ENCODE peak calls at places on chromosomes 11 and 22, in nine cellular contexts. O is CD8-positive, alpha-beta memory T cell; J is MM.1S; Q is HCT116; R is GM23248; H is CD8-positive, alpha-beta T cell; M is esophagus muscularis mucosa; X is cardiac muscle cell; P is heart right ventricle. T is an unnamed sample.

GRCh38 chr11:84645988-84646689 is 981.0 kb downstream of the DLG2 start:
- DNase-seq in O (no peak), J (no peak), Q (no peak), R (no peak), H (no peak), M (no peak), X (no peak), P (no peak), T (no peak)

GRCh38 chr22:37967637-37968451 is 14.3 kb downstream of the POLR2F start:
- DNase-seq in O (no peak), J (no peak), Q (no peak), R (no peak), H (no peak), M (no peak), X (no peak), P (no peak), T (no peak)

GRCh38 chr11:87421422-87421821 is 383.7 kb downstream of the TMEM135 start:
- DNase-seq in O (no peak), J (peak), Q (peak), R (peak), H (no peak), M (peak), X (peak), P (no peak), T (no peak)

GRCh38 chr11:125950696-125951645 is 5.1 kb downstream of the VSIG10L2 start:
- DNase-seq in O (no peak), J (no peak), Q (no peak), R (peak), H (no peak), M (peak), X (no peak), P (peak), T (no peak)

GRCh38 chr11:131808466-131808865 is 438.1 kb downstream of the NTM start:
- DNase-seq in O (no peak), J (no peak), Q (no peak), R (no peak), H (no peak), M (peak), X (no peak), P (no peak), T (no peak)

GRCh38 chr11:62387381-62387780 is 31.5 kb upstream of the SCGB1A1 start:
- DNase-seq in O (no peak), J (no peak), Q (no peak), R (no peak), H (no peak), M (no peak), X (no peak), P (no peak), T (no peak)

GRCh38 chr11:6320411-6321207 is at the start of gene CAVIN3:
- DNase-seq in O (no peak), J (no peak), Q (peak), R (peak), H (no peak), M (peak), X (peak), P (peak), T (no peak)

GRCh38 chr22:45268167-45268957 is 16.4 kb upstream of the UPK3A start:
- DNase-seq in O (no peak), J (no peak), Q (no peak), R (peak), H (no peak), M (no peak), X (peak), P (peak), T (peak)

GRCh38 chr11:66882540-66882939 is 25.7 kb downstream of the LRFN4 start:
- DNase-seq in O (no peak), J (no peak), Q (no peak), R (no peak), H (no peak), M (no peak), X (no peak), P (no peak), T (no peak)

GRCh38 chr22:50445071-50445879 is 29.6 kb downstream of the SBF1 start:
- DNase-seq in O (peak), J (no peak), Q (no peak), R (no peak), H (peak), M (no peak), X (no peak), P (peak), T (no peak)

GRCh38 chr11:102564110-102564509 is 33.6 kb upstream of the MMP7 start:
- DNase-seq in O (no peak), J (peak), Q (peak), R (peak), H (no peak), M (no peak), X (no peak), P (no peak), T (no peak)

GRCh38 chr22:45526263-45526662 is 23.6 kb downstream of the FBLN1 start:
- DNase-seq in O (no peak), J (no peak), Q (no peak), R (peak), H (no peak), M (no peak), X (no peak), P (no peak), T (no peak)

GRCh38 chr11:108887436-108888238 is 222.8 kb downstream of the DDX10 start:
- DNase-seq in O (no peak), J (no peak), Q (no peak), R (no peak), H (no peak), M (no peak), X (no peak), P (no peak), T (peak)

GRCh38 chr11:14334893-14335292 is 24.1 kb downstream of the RRAS2 start:
- DNase-seq in O (no peak), J (no peak), Q (no peak), R (no peak), H (no peak), M (no peak), X (no peak), P (no peak), T (no peak)

GRCh38 chr22:36180038-36180880 is 19.7 kb upstream of the APOL3 start:
- DNase-seq in O (peak), J (peak), Q (peak), R (peak), H (peak), M (peak), X (peak), P (peak), T (peak)

GRCh38 chr11:44711113-44711512 is 15.6 kb upstream of the TSPAN18 start:
- DNase-seq in O (no peak), J (no peak), Q (no peak), R (no peak), H (no peak), M (no peak), X (peak), P (no peak), T (no peak)

GRCh38 chr11:94768602-94769511 is 701 bp downstream of the AMOTL1 start:
- DNase-seq in O (no peak), J (peak), Q (no peak), R (peak), H (no peak), M (no peak), X (peak), P (peak), T (no peak)

GRCh38 chr11:12274558-12275197 is 102.7 kb upstream of the PARVA start:
- DNase-seq in O (peak), J (no peak), Q (no peak), R (peak), H (no peak), M (no peak), X (no peak), P (no peak), T (no peak)

GRCh38 chr22:36599771-36600170 is 70.8 kb upstream of the EIF3D start:
- DNase-seq in O (no peak), J (no peak), Q (no peak), R (no peak), H (no peak), M (no peak), X (no peak), P (no peak), T (no peak)

GRCh38 chr11:60164550-60165075 is 18.3 kb downstream of the MS4A6A start:
- DNase-seq in O (no peak), J (no peak), Q (no peak), R (no peak), H (no peak), M (no peak), X (no peak), P (no peak), T (no peak)

GRCh38 chr22:50526849-50527801 is 1.7 kb upstream of the SCO2 start:
- DNase-seq in O (no peak), J (no peak), Q (no peak), R (no peak), H (no peak), M (no peak), X (peak), P (peak), T (no peak)

GRCh38 chr22:29002603-29003002 is 59.0 kb downstream of the C22orf31 start:
- DNase-seq in O (no peak), J (no peak), Q (no peak), R (no peak), H (no peak), M (no peak), X (no peak), P (no peak), T (no peak)

GRCh38 chr11:18696638-18697225 is 1.8 kb upstream of the TMEM86A start:
- DNase-seq in O (no peak), J (no peak), Q (no peak), R (peak), H (no peak), M (no peak), X (no peak), P (no peak), T (no peak)

GRCh38 chr11:17828311-17828751 is 93.8 kb downstream of the KCNC1 start:
- DNase-seq in O (no peak), J (no peak), Q (no peak), R (peak), H (no peak), M (no peak), X (no peak), P (peak), T (no peak)

GRCh38 chr11:61106906-61107470 is 4.7 kb downstream of the CD5 start:
- DNase-seq in O (peak), J (no peak), Q (no peak), R (no peak), H (no peak), M (no peak), X (no peak), P (no peak), T (peak)

GRCh38 chr11:46743693-46744339 is 24.8 kb downstream of the F2 start:
- DNase-seq in O (no peak), J (no peak), Q (no peak), R (no peak), H (no peak), M (no peak), X (no peak), P (no peak), T (no peak)

GRCh38 chr22:36419177-36419911 is 31.6 kb upstream of the MYH9 start:
- DNase-seq in O (no peak), J (peak), Q (no peak), R (peak), H (no peak), M (no peak), X (peak), P (peak), T (no peak)

GRCh38 chr11:78465169-78465942 is 47.7 kb upstream of the GAB2 start:
- DNase-seq in O (peak), J (peak), Q (no peak), R (no peak), H (peak), M (no peak), X (no peak), P (no peak), T (peak)

GRCh38 chr11:75896843-75897419 is 81.9 kb downstream of the UVRAG start:
- DNase-seq in O (no peak), J (peak), Q (peak), R (peak), H (no peak), M (no peak), X (peak), P (no peak), T (peak)

GRCh38 chr22:22666307-22667091 is 22.1 kb downstream of the GGTLC2 start:
- DNase-seq in O (no peak), J (peak), Q (no peak), R (peak), H (no peak), M (no peak), X (no peak), P (no peak), T (no peak)

GRCh38 chr11:124753207-124753606 is 1.2 kb upstream of the VSIG2 start:
- DNase-seq in O (no peak), J (no peak), Q (no peak), R (no peak), H (no peak), M (no peak), X (no peak), P (no peak), T (no peak)

GRCh38 chr11:117625237-117625636 is 171.8 kb downstream of the DSCAML1 start:
- DNase-seq in O (no peak), J (no peak), Q (no peak), R (no peak), H (no peak), M (no peak), X (no peak), P (no peak), T (no peak)

DNA sequence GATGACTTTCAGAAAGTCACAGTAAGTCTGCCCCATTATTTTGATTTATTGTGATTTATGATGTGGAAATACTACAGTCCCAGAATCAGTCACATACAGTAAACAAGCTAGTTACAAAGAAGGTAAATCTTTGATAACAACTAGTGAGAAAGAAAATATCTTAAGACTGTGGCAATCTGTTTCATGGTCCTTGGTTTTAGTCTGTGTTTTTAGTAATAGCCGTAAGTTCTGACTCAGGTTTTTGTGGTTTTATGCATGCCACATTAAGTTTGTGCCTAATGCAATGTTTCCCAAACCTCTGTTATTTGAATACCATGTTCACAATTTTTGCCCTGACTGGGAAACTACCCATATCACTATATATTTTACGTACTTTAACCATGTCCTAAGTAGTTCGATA is 6.7 kb downstream of the CEP295 start:
- DNase-seq in O (no peak), J (no peak), Q (no peak), R (no peak), H (no peak), M (no peak), X (no peak), P (no peak), T (no peak)
- H3K27ac ChIP-seq in O (no peak), J (no peak), Q (no peak), R (no peak), H (no peak), M (no peak), X (no peak), P (no peak), T (no peak)

GRCh38 chr11:122213111-122213510 is 97.1 kb upstream of the BLID start:
- DNase-seq in O (no peak), J (no peak), Q (no peak), R (no peak), H (no peak), M (no peak), X (no peak), P (no peak), T (no peak)
- H3K27ac ChIP-seq in O (no peak), J (no peak), Q (no peak), R (no peak), H (no peak), M (no peak), X (no peak), P (no peak), T (no peak)

DNA sequence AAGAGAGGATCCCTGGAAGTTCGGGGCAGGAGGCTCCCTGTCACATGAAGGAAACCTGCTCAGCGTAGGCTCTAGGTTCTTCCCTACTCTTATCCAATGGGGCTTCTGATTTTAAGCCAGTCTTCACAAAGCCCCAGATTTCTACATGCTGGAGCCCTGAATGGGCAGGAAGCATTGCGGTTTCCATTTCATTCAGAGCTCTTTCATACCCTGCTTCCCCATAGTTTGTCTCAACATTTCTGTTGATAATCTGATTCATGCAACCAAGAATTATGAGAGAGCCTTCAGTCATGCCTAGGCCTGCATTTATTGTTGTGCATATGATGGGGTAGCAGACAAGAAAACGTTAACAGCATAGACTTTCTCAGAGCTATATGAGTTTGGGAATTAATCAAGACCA is 16.0 kb upstream of the HBE1 start:
- DNase-seq in O (no peak), J (peak), Q (no peak), R (no peak), H (no peak), M (no peak), X (no peak), P (no peak), T (no peak)
- H3K27ac ChIP-seq in O (peak), J (peak), Q (no peak), R (no peak), H (no peak), M (no peak), X (no peak), P (no peak), T (no peak)

DNA sequence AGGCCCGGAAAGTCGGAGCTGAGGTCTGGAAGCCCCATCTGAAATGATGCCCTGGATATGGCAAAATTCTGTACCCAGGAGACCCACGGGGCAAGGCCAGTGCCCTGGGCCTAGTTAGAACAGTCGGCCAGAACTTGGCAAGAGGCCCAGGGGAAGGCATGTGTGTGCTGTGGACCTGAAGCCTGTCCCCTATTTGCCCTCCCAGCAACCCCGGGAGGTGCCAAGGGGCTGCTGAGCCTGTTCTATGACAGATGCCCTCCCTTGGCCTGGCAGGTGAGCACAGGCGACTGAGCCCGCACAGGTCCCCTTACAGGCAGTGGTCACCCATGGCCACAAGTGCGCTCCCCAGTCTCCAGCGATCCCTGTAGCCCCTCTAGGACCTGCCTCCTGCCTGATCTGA is 51.7 kb downstream of the NAT10 start:
- DNase-seq in O (peak), J (no peak), Q (no peak), R (no peak), H (no peak), M (no peak), X (no peak), P (peak), T (no peak)
- H3K27ac ChIP-seq in O (no peak), J (no peak), Q (no peak), R (no peak), H (no peak), M (no peak), X (no peak), P (peak), T (no peak)

GRCh38 chr11:111945198-111945597 is 8.1 kb downstream of the DIXDC1 start:
- DNase-seq in O (no peak), J (no peak), Q (no peak), R (no peak), H (no peak), M (no peak), X (no peak), P (no peak), T (no peak)

GRCh38 chr11:111941963-111942362 is 4.8 kb downstream of the DIXDC1 start:
- DNase-seq in O (no peak), J (no peak), Q (no peak), R (peak), H (no peak), M (no peak), X (no peak), P (no peak), T (no peak)

GRCh38 chr11:111942826-111943225 is 5.7 kb downstream of the DIXDC1 start:
- DNase-seq in O (no peak), J (no peak), Q (no peak), R (peak), H (no peak), M (no peak), X (no peak), P (no peak), T (no peak)

GRCh38 chr11:111944651-111945051 is 7.5 kb downstream of the DIXDC1 start:
- DNase-seq in O (no peak), J (no peak), Q (no peak), R (peak), H (no peak), M (no peak), X (no peak), P (no peak), T (no peak)

GRCh38 chr11:111944139-111944538 is 7.0 kb downstream of the DIXDC1 start:
- DNase-seq in O (no peak), J (peak), Q (no peak), R (peak), H (no peak), M (no peak), X (no peak), P (no peak), T (no peak)
- H3K27ac ChIP-seq in O (no peak), J (peak), Q (no peak), R (peak), H (no peak), M (peak), X (peak), P (no peak), T (no peak)

DNA sequence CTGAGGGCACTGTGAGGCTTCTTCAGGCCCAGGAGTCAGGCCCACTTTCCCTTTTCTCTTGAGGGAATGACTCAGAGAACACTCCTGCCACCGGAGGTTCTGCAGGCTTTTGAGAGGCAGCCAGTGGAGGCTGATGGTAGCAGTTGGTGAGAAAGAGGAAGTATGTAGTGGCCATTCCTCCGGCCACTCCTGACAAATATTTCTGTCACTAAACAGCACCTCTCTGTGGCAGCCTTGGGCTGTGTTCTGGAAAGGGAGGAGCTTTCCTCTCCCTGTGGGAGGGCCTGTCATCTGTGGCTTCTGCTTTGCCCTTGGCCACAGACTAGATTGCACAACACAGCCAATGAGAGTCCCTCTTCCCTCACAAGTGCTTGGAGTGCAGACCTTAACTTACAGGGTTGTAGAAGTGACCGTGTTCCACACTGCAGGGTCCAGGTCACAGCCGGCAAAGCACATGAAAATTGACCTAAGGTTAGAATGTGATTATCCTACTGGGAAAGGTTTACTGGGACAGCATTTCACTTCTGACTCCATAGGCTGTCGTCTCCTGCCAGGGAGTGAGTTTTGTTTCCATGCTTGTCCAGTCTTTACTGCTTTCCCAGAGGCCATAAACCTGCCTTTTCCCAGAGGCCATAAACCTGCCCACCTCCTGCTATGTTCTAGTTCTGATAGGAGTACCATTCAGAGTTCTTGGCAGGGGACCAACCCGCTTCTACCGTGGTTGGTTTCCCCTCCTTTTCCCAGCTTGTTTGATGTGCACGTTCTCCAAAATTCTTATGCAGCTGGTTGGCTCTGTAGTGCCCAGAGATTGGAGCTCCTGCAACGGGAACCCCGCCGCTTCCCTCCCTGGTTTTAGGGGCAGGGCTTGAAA is 33.3 kb downstream of the MARK2 start:
- DNase-seq in O (no peak), J (peak), Q (peak), R (peak), H (peak), M (peak), X (peak), P (peak), T (no peak)
- H3K27ac ChIP-seq in O (peak), J (peak), Q (peak), R (peak), H (no peak), M (peak), X (peak), P (peak), T (no peak)

DNA sequence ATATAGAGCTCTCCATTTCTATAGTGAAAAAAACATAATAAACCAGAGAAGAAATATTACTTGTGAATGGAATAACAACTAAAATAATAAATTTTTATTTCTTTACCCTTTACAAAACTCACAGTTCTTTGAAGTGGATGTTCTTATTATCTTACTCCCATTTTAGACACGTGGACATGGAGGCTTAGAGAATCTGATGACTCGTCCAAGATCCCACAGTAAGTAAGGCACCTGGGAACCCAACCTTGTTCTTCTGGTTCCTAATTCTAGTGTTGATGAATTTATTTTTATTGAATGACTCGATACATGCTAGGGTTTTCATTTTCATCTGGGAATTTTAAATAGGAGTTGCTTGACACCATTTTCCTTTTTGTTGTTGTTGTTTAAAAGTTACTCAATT is 1.8 kb downstream of the BPIFC start:
- DNase-seq in O (no peak), J (no peak), Q (no peak), R (no peak), H (no peak), M (no peak), X (no peak), P (no peak), T (no peak)
- H3K27ac ChIP-seq in O (no peak), J (no peak), Q (no peak), R (no peak), H (no peak), M (no peak), X (no peak), P (no peak), T (no peak)

GRCh38 chr11:69303427-69303826 is 9.5 kb downstream of the MYEOV start:
- DNase-seq in O (no peak), J (no peak), Q (no peak), R (no peak), H (no peak), M (no peak), X (no peak), P (no peak), T (no peak)
- H3K27ac ChIP-seq in O (no peak), J (no peak), Q (peak), R (no peak), H (no peak), M (no peak), X (no peak), P (no peak), T (no peak)

T was measured in CD4-positive, CD25-positive, alpha-beta regulatory T cell.